ENCODE peak calls at places on chromosome 2, in seven cellular contexts. One of them, this sample, is unnamed.
A peak's percentile ranks its signal among the peaks of the same experiment; 100 is the strongest.

GRCh38 chr2:79982445-79982844 is 322.1 kb downstream of the LRRTM1 start:
- DNase-seq in colonic mucosa: peak; percentile 71
- DNase-seq in hepatocyte: peak; percentile 21
- DNase-seq in astrocyte: no peak
- DNase-seq in tibial nerve: no peak
- DNase-seq in A549: no peak
- DNase-seq in BE2C: peak; percentile 55
- DNase-seq in this sample: no peak

GRCh38 chr2:98140210-98140609 is 53.2 kb downstream of the VWA3B start:
- DNase-seq in colonic mucosa: no peak
- DNase-seq in hepatocyte: peak; percentile 23
- DNase-seq in astrocyte: no peak
- DNase-seq in tibial nerve: no peak
- DNase-seq in A549: no peak
- DNase-seq in BE2C: no peak
- DNase-seq in this sample: no peak

GRCh38 chr2:48199076-48199475 is 292.8 kb upstream of the FBXO11 start:
- DNase-seq in colonic mucosa: no peak
- DNase-seq in hepatocyte: no peak
- DNase-seq in astrocyte: no peak
- DNase-seq in tibial nerve: no peak
- DNase-seq in A549: no peak
- DNase-seq in BE2C: no peak
- DNase-seq in this sample: no peak

GRCh38 chr2:20137131-20137571 is 85.7 kb upstream of the LAPTM4A start:
- DNase-seq in colonic mucosa: no peak
- DNase-seq in hepatocyte: no peak
- DNase-seq in astrocyte: no peak
- DNase-seq in tibial nerve: no peak
- DNase-seq in A549: no peak
- DNase-seq in BE2C: no peak
- DNase-seq in this sample: no peak

GRCh38 chr2:105100064-105100840 is 62.4 kb downstream of the MRPS9 start:
- DNase-seq in colonic mucosa: no peak
- DNase-seq in hepatocyte: no peak
- DNase-seq in astrocyte: no peak
- DNase-seq in tibial nerve: no peak
- DNase-seq in A549: no peak
- DNase-seq in BE2C: no peak
- DNase-seq in this sample: no peak

GRCh38 chr2:84851876-84852275 is 29.0 kb downstream of the TRABD2A start:
- DNase-seq in colonic mucosa: no peak
- DNase-seq in hepatocyte: no peak
- DNase-seq in astrocyte: no peak
- DNase-seq in tibial nerve: no peak
- DNase-seq in A549: no peak
- DNase-seq in BE2C: no peak
- DNase-seq in this sample: no peak

GRCh38 chr2:10760794-10761504 is 39.5 kb downstream of the ATP6V1C2 start:
- DNase-seq in colonic mucosa: no peak
- DNase-seq in hepatocyte: no peak
- DNase-seq in astrocyte: no peak
- DNase-seq in tibial nerve: no peak
- DNase-seq in A549: no peak
- DNase-seq in BE2C: no peak
- DNase-seq in this sample: no peak

GRCh38 chr2:234671716-234672115 is 174.8 kb upstream of the ARL4C start:
- DNase-seq in colonic mucosa: no peak
- DNase-seq in hepatocyte: no peak
- DNase-seq in astrocyte: no peak
- DNase-seq in tibial nerve: no peak
- DNase-seq in A549: no peak
- DNase-seq in BE2C: no peak
- DNase-seq in this sample: no peak

GRCh38 chr2:217988014-217988839 is 14.6 kb downstream of the TNS1 start:
- DNase-seq in colonic mucosa: peak; percentile 86
- DNase-seq in hepatocyte: peak; percentile 89
- DNase-seq in astrocyte: peak; percentile 41
- DNase-seq in tibial nerve: peak; percentile 89
- DNase-seq in A549: peak; percentile 61
- DNase-seq in BE2C: peak; percentile 84
- DNase-seq in this sample: peak; percentile 90

GRCh38 chr2:127526940-127527804 is 883 bp upstream of the IWS1 start:
- DNase-seq in colonic mucosa: peak; percentile 52
- DNase-seq in hepatocyte: peak; percentile 63
- DNase-seq in astrocyte: no peak
- DNase-seq in tibial nerve: no peak
- DNase-seq in A549: peak; percentile 26
- DNase-seq in BE2C: no peak
- DNase-seq in this sample: no peak

GRCh38 chr2:137706786-137707613 is 257.3 kb upstream of the HNMT start:
- DNase-seq in colonic mucosa: no peak
- DNase-seq in hepatocyte: no peak
- DNase-seq in astrocyte: no peak
- DNase-seq in tibial nerve: no peak
- DNase-seq in A549: no peak
- DNase-seq in BE2C: no peak
- DNase-seq in this sample: no peak

GRCh38 chr2:120953066-120953760 is 217.5 kb downstream of the GLI2 start:
- DNase-seq in colonic mucosa: no peak
- DNase-seq in hepatocyte: no peak
- DNase-seq in astrocyte: no peak
- DNase-seq in tibial nerve: no peak
- DNase-seq in A549: no peak
- DNase-seq in BE2C: no peak
- DNase-seq in this sample: no peak

GRCh38 chr2:106900130-106900529 is 14.2 kb upstream of the ST6GAL2 start:
- DNase-seq in colonic mucosa: no peak
- DNase-seq in hepatocyte: no peak
- DNase-seq in astrocyte: no peak
- DNase-seq in tibial nerve: no peak
- DNase-seq in A549: no peak
- DNase-seq in BE2C: no peak
- DNase-seq in this sample: no peak

GRCh38 chr2:42321452-42322064 is 39.5 kb downstream of the COX7A2L start:
- DNase-seq in colonic mucosa: no peak
- DNase-seq in hepatocyte: no peak
- DNase-seq in astrocyte: no peak
- DNase-seq in tibial nerve: no peak
- DNase-seq in A549: no peak
- DNase-seq in BE2C: no peak
- DNase-seq in this sample: no peak

GRCh38 chr2:42324949-42325348 is 36.1 kb downstream of the COX7A2L start:
- DNase-seq in colonic mucosa: no peak
- DNase-seq in hepatocyte: no peak
- DNase-seq in astrocyte: no peak
- DNase-seq in tibial nerve: no peak
- DNase-seq in A549: no peak
- DNase-seq in BE2C: no peak
- DNase-seq in this sample: no peak

GRCh38 chr2:42328148-42328833 is 32.7 kb downstream of the COX7A2L start:
- DNase-seq in colonic mucosa: no peak
- DNase-seq in hepatocyte: peak; percentile 34
- DNase-seq in astrocyte: peak; percentile 15
- DNase-seq in tibial nerve: no peak
- DNase-seq in A549: peak; percentile 36
- DNase-seq in BE2C: no peak
- DNase-seq in this sample: no peak

GRCh38 chr2:42327125-42327524 is 33.9 kb downstream of the COX7A2L start:
- DNase-seq in colonic mucosa: no peak
- DNase-seq in hepatocyte: no peak
- DNase-seq in astrocyte: no peak
- DNase-seq in tibial nerve: no peak
- DNase-seq in A549: no peak
- DNase-seq in BE2C: no peak
- DNase-seq in this sample: no peak

DNA sequence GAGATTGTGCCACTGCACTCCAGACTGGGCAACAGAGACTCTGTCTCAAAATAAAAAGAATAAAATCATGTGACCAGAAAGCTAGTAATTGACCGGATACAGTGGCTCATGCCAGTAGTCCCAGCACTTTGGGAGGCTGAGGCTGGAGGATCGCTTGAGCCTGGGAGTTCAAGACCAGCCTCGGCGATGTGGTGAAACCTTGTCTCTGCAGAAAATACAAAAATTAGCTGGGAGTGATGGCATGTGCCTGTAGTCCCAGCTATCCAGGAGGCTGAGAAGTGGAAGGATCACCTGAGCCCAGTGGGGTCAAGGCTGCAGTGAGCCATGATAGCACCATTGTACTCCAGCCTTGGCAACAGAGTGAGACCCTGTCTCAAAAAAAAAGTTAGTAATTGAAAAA is 36.8 kb downstream of the COX7A2L start:
- DNase-seq in colonic mucosa: no peak
- DNase-seq in hepatocyte: no peak
- DNase-seq in astrocyte: no peak
- DNase-seq in tibial nerve: no peak
- DNase-seq in A549: no peak
- DNase-seq in BE2C: no peak
- DNase-seq in this sample: no peak
- H3K4me1 ChIP-seq in colonic mucosa: no peaks in the 10 kb centered on the region
- H3K4me1 ChIP-seq in hepatocyte: no peaks in the 10 kb centered on the region
- H3K4me1 ChIP-seq in astrocyte: no peaks in the 10 kb centered on the region
- H3K4me1 ChIP-seq in tibial nerve: no peaks in the 10 kb centered on the region
- H3K4me1 ChIP-seq in A549: peaks cover 12% of the 10 kb centered on the region
- H3K4me1 ChIP-seq in BE2C: no peaks in the 10 kb centered on the region
- H3K4me1 ChIP-seq in this sample: no peaks in the 10 kb centered on the region

DNA sequence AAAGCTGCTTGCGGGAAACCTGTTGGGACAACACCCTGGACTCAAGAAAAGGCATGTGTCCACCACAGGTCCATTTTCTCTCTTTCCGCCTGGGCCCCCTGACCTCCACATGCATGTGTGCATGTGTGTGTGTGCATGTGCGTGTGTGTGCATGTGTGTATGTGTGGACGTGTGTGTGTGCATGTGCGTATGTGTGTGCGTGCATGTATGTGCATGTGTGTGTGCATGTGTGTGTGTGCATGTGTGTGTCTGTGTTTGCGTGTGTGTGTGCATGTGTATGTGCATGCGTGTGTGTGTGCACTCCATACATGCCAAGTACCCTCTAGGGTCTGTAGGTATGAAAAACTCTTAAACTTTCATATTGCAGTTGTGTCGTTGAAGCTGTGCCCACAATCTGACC is 16.3 kb downstream of the CAPN14 start:
- DNase-seq in colonic mucosa: no peak
- DNase-seq in hepatocyte: no peak
- DNase-seq in astrocyte: no peak
- DNase-seq in tibial nerve: no peak
- DNase-seq in A549: no peak
- DNase-seq in BE2C: no peak
- DNase-seq in this sample: no peak
- TF ChIP-seq CTCF in colonic mucosa: no peak
- TF ChIP-seq CTCF in hepatocyte: no peak
- TF ChIP-seq CTCF in astrocyte: no peak
- TF ChIP-seq CTCF in tibial nerve: no peak
- TF ChIP-seq CTCF in A549: no peak
- TF ChIP-seq CTCF in BE2C: no peak
- TF ChIP-seq CTCF in this sample: no peak

DNA sequence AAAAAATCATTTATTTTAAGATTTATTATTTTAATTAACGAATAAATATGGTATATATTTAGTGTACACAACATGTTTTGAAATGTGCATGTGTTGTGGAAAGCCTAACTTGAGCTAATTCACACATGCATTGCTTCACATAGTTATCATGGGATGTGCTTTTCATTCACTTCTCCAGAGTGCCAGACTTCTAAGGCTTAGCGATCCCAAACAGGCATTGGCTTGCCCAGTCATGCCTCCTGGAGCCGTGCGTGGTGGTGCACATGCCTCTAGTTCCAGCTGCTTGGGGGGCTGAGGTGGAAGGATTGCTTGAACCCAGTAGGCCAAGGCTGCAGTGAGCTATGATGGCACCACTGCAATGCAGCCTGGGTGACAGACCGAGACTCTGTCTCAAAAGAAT is 40.5 kb downstream of the ARHGEF4 start:
- DNase-seq in colonic mucosa: no peak
- DNase-seq in hepatocyte: no peak
- DNase-seq in astrocyte: no peak
- DNase-seq in tibial nerve: no peak
- DNase-seq in A549: no peak
- DNase-seq in BE2C: no peak
- DNase-seq in this sample: no peak
- H3K9me3 ChIP-seq in colonic mucosa: no peaks in the 10 kb centered on the region
- H3K9me3 ChIP-seq in hepatocyte: no peaks in the 10 kb centered on the region
- H3K9me3 ChIP-seq in astrocyte: no peaks in the 10 kb centered on the region
- H3K9me3 ChIP-seq in tibial nerve: no peaks in the 10 kb centered on the region
- H3K9me3 ChIP-seq in A549: no peaks in the 10 kb centered on the region
- H3K9me3 ChIP-seq in BE2C: no peaks in the 10 kb centered on the region
- H3K9me3 ChIP-seq in this sample: no peaks in the 10 kb centered on the region

GRCh38 chr2:219613671-219614070 is 13.8 kb upstream of the SLC4A3 start:
- DNase-seq in colonic mucosa: no peak
- DNase-seq in hepatocyte: no peak
- DNase-seq in astrocyte: no peak
- DNase-seq in tibial nerve: no peak
- DNase-seq in A549: no peak
- DNase-seq in BE2C: no peak
- DNase-seq in this sample: no peak

GRCh38 chr2:219611866-219612604 is 14.4 kb downstream of the STK11IP start:
- DNase-seq in colonic mucosa: no peak
- DNase-seq in hepatocyte: no peak
- DNase-seq in astrocyte: no peak
- DNase-seq in tibial nerve: no peak
- DNase-seq in A549: no peak
- DNase-seq in BE2C: no peak
- DNase-seq in this sample: no peak

GRCh38 chr2:219611306-219611705 is 13.6 kb downstream of the STK11IP start:
- DNase-seq in colonic mucosa: no peak
- DNase-seq in hepatocyte: no peak
- DNase-seq in astrocyte: no peak
- DNase-seq in tibial nerve: no peak
- DNase-seq in A549: no peak
- DNase-seq in BE2C: no peak
- DNase-seq in this sample: no peak

GRCh38 chr2:219614076-219614860 is 13.2 kb upstream of the SLC4A3 start:
- DNase-seq in colonic mucosa: no peak
- DNase-seq in hepatocyte: no peak
- DNase-seq in astrocyte: no peak
- DNase-seq in tibial nerve: no peak
- DNase-seq in A549: no peak
- DNase-seq in BE2C: no peak
- DNase-seq in this sample: no peak

DNA sequence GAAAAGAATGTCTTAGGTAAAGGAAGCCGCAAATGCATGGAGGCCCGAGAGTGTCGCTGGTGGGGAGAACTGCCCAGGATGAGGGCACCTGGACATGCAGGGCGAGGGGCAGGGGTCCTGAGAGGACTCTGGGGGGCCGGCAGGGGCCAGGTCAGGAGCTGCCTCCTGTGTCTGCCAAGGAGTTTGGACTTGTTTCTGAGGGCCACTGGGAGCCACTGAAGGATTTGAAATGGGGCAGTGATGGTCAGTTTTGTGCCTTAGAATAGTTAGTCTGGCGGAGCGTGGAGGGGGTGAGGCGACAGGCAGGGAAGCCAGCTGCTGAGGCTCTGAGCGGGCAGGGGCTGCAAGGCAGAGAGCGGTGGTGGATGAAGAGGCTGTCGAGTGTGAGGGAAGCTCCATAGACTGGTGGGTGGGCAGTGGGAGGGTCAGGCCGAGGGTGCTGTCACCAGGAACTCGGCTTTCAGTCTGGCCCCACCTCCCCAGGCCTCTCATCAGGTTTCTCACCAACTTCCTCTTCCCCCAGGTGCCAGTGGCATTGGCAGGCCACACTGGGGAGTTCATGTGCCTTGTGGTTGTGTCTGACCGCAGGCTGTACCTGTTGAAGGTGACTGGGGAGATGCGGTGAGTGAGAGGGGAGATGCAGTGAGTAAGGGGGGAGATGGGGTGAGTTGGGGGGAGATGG is 14.7 kb upstream of the SLC4A3 start:
- DNase-seq in colonic mucosa: no peak
- DNase-seq in hepatocyte: no peak
- DNase-seq in astrocyte: no peak
- DNase-seq in tibial nerve: no peak
- DNase-seq in A549: no peak
- DNase-seq in BE2C: no peak
- DNase-seq in this sample: no peak
- H3K4me1 ChIP-seq in colonic mucosa: no peaks in the 10 kb centered on the region
- H3K4me1 ChIP-seq in hepatocyte: no peaks in the 10 kb centered on the region
- H3K4me1 ChIP-seq in astrocyte: no peaks in the 10 kb centered on the region
- H3K4me1 ChIP-seq in tibial nerve: no peaks in the 10 kb centered on the region
- H3K4me1 ChIP-seq in A549: no peaks in the 10 kb centered on the region
- H3K4me1 ChIP-seq in BE2C: no peaks in the 10 kb centered on the region
- H3K4me1 ChIP-seq in this sample: no peaks in the 10 kb centered on the region

This sample was measured in mucosa of descending colon.